ENCODE peak calls at places on chromosome 12, in nine cellular contexts. I is A549, Q is psoas muscle, K is ascending aorta, L is NB4, P is PC-9, G is cardiac muscle cell, Z is lung, R is pancreas. T is an unnamed sample.

GRCh38 chr12:3069714-3070113 is 7.5 kb upstream of the TSPAN9 start:
- DNase-seq in I (no peak), Q (no peak), K (no peak), L (no peak), P (no peak), G (no peak), Z (no peak), R (no peak), T (no peak)

GRCh38 chr12:100359822-100360221 is 2.9 kb downstream of the SLC17A8 start:
- DNase-seq in I (peak), Q (no peak), K (no peak), L (no peak), P (no peak), G (no peak), Z (no peak), R (no peak), T (no peak)

GRCh38 chr12:102406033-102406584 is 74.3 kb downstream of the IGF1 start:
- DNase-seq in I (no peak), Q (no peak), K (no peak), L (no peak), P (no peak), G (no peak), Z (no peak), R (peak), T (peak)

GRCh38 chr12:48800971-48801370 is 12.1 kb upstream of the ADCY6 start:
- DNase-seq in I (no peak), Q (no peak), K (no peak), L (no peak), P (no peak), G (no peak), Z (no peak), R (no peak), T (no peak)

GRCh38 chr12:26092706-26093105 is 32.1 kb downstream of the BHLHE41 start:
- DNase-seq in I (no peak), Q (no peak), K (no peak), L (no peak), P (no peak), G (no peak), Z (no peak), R (no peak), T (no peak)

GRCh38 chr12:84696281-84696680 is 216.3 kb downstream of the SLC6A15 start:
- DNase-seq in I (no peak), Q (no peak), K (no peak), L (no peak), P (no peak), G (no peak), Z (no peak), R (no peak), T (no peak)

GRCh38 chr12:29241821-29242591 is 92.9 kb downstream of the FAR2 start:
- DNase-seq in I (no peak), Q (no peak), K (no peak), L (peak), P (peak), G (peak), Z (peak), R (peak), T (peak)

GRCh38 chr12:24875014-24875413 is 73.9 kb downstream of the BCAT1 start:
- DNase-seq in I (no peak), Q (no peak), K (no peak), L (no peak), P (no peak), G (no peak), Z (no peak), R (no peak), T (no peak)

GRCh38 chr12:109739747-109740693 is 26.4 kb downstream of the FAM222A start:
- DNase-seq in I (no peak), Q (peak), K (no peak), L (peak), P (no peak), G (no peak), Z (no peak), R (peak), T (peak)

GRCh38 chr12:56157201-56158028 is 744 bp upstream of the MYL6 start:
- DNase-seq in I (peak), Q (peak), K (peak), L (peak), P (peak), G (peak), Z (peak), R (peak), T (peak)

GRCh38 chr12:63937381-63938168 is 93.1 kb downstream of the SRGAP1 start:
- DNase-seq in I (no peak), Q (no peak), K (no peak), L (no peak), P (no peak), G (no peak), Z (no peak), R (no peak), T (no peak)

GRCh38 chr12:130115646-130116045 is 46.6 kb upstream of the FZD10 start:
- DNase-seq in I (no peak), Q (no peak), K (no peak), L (no peak), P (no peak), G (no peak), Z (no peak), R (no peak), T (no peak)

GRCh38 chr12:121357331-121357730 is 5.1 kb upstream of the ANAPC5 start:
- DNase-seq in I (no peak), Q (no peak), K (no peak), L (no peak), P (no peak), G (no peak), Z (no peak), R (no peak), T (no peak)

GRCh38 chr12:131592972-131593371 is 117.9 kb upstream of the SFSWAP start:
- DNase-seq in I (no peak), Q (no peak), K (no peak), L (peak), P (no peak), G (peak), Z (no peak), R (no peak), T (no peak)

GRCh38 chr12:120961604-120962486 is 16.5 kb upstream of the HNF1A start:
- DNase-seq in I (peak), Q (peak), K (no peak), L (no peak), P (no peak), G (no peak), Z (no peak), R (peak), T (peak)

GRCh38 chr12:21764950-21765349 is 9.6 kb downstream of the KCNJ8 start:
- DNase-seq in I (no peak), Q (no peak), K (no peak), L (no peak), P (no peak), G (no peak), Z (no peak), R (no peak), T (no peak)

GRCh38 chr12:21764063-21764462 is 10.4 kb downstream of the KCNJ8 start:
- DNase-seq in I (no peak), Q (no peak), K (no peak), L (no peak), P (no peak), G (no peak), Z (no peak), R (no peak), T (no peak)

GRCh38 chr12:21769311-21769710 is 5.2 kb downstream of the KCNJ8 start:
- DNase-seq in I (no peak), Q (no peak), K (no peak), L (no peak), P (no peak), G (no peak), Z (no peak), R (no peak), T (no peak)

GRCh38 chr12:21763531-21763930 is 11.0 kb downstream of the KCNJ8 start:
- DNase-seq in I (no peak), Q (no peak), K (no peak), L (no peak), P (no peak), G (no peak), Z (no peak), R (no peak), T (no peak)

DNA sequence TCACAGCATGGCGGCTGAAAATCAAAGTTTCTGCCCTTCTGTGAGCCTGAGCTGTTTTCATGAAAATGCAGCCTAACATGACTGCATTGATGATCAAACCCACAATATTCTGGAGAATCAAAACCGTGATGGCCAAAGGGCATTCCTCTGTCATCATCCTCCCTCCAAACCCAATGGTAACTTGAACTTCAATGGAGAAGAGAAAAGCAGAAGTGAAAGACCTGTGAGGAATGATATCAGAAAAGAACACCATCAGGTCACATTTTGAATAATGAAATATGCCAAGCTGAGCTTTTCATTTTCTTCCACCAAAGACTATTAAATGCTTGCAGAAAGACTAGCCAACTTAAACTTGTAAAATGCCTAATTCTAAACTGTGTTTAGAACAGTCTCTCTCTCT is 8.1 kb downstream of the KCNJ8 start:
- DNase-seq in I (no peak), Q (no peak), K (no peak), L (no peak), P (no peak), G (no peak), Z (no peak), R (no peak), T (no peak)
- H3K4me3 ChIP-seq in I (no peak), Q (no peak), K (no peak), L (no peak), P (no peak), G (no peak), Z (no peak), R (no peak), T (no peak)

GRCh38 chr12:49960474-49961110 is 1.1 kb upstream of the AQP5 start:
- DNase-seq in I (no peak), Q (no peak), K (no peak), L (no peak), P (no peak), G (no peak), Z (no peak), R (no peak), T (no peak)
- H3K4me3 ChIP-seq in I (no peak), Q (no peak), K (peak), L (peak), P (no peak), G (no peak), Z (no peak), R (no peak), T (no peak)

GRCh38 chr12:75848961-75849360 is 182.6 kb downstream of the PHLDA1 start:
- DNase-seq in I (no peak), Q (no peak), K (no peak), L (no peak), P (no peak), G (no peak), Z (no peak), R (no peak), T (no peak)
- H3K4me3 ChIP-seq in I (no peak), Q (no peak), K (no peak), L (no peak), P (no peak), G (no peak), Z (no peak), R (no peak), T (no peak)

GRCh38 chr12:30440826-30441602 is 254.7 kb downstream of the IPO8 start:
- DNase-seq in I (peak), Q (no peak), K (no peak), L (peak), P (no peak), G (peak), Z (no peak), R (no peak), T (no peak)

GRCh38 chr12:30437616-30438015 is 258.1 kb downstream of the IPO8 start:
- DNase-seq in I (no peak), Q (no peak), K (no peak), L (no peak), P (no peak), G (no peak), Z (no peak), R (no peak), T (no peak)

GRCh38 chr12:30437044-30437443 is 258.6 kb downstream of the IPO8 start:
- DNase-seq in I (no peak), Q (no peak), K (no peak), L (no peak), P (no peak), G (no peak), Z (no peak), R (no peak), T (no peak)

GRCh38 chr12:30438526-30439120 is 257.0 kb downstream of the IPO8 start:
- DNase-seq in I (no peak), Q (no peak), K (no peak), L (no peak), P (no peak), G (no peak), Z (no peak), R (no peak), T (no peak)
- H3K4me3 ChIP-seq in I (no peak), Q (no peak), K (no peak), L (no peak), P (no peak), G (no peak), Z (no peak), R (no peak), T (no peak)

GRCh38 chr12:124384299-124384894 is 89.5 kb downstream of the RFLNA start:
- DNase-seq in I (no peak), Q (no peak), K (no peak), L (no peak), P (no peak), G (no peak), Z (no peak), R (no peak), T (no peak)

GRCh38 chr12:124386059-124386458 is 91.2 kb downstream of the RFLNA start:
- DNase-seq in I (peak), Q (peak), K (no peak), L (no peak), P (peak), G (no peak), Z (no peak), R (no peak), T (no peak)

GRCh38 chr12:124387510-124387855 is 92.6 kb downstream of the RFLNA start:
- DNase-seq in I (no peak), Q (peak), K (no peak), L (no peak), P (peak), G (no peak), Z (peak), R (peak), T (no peak)

GRCh38 chr12:124386661-124387509 is 92.0 kb downstream of the RFLNA start:
- DNase-seq in I (peak), Q (peak), K (no peak), L (no peak), P (peak), G (no peak), Z (no peak), R (no peak), T (no peak)

DNA sequence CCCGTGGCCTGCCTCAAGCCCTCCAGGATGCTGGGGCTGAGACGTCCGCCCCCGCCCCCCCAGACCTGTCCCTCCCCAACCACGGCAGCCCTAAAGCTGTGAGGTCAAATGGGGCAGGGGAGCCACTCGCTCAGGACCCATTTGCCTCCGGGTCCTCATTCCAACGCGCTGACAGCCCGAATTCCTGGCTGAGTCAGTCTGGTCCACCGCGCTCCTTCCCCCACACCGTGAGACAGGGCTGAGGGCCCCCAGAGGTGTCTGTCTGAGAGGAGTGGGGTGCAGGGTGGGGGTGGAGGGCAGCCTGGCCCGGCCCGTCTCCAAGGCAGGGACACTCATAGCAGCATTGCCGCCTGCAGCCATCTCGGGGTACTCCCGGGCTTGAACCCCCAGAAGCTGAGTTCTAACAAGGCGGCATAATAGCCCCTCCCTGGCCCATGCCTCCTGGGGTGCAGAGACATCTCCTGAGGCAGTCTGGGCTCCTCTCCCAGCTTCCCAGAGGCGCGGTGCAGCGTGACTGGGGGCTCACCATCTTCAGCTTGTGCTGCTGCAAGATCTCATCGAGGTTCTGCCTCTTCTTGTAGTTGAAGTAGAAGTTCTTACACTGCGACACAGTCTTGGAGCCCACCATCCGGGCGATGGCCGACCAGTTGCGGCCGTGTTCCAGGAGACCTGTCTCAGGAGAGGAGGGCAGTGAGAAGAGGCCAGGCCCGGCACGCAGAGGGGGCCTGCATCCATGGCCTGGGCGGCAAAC is 90.5 kb downstream of the RFLNA start:
- DNase-seq in I (peak), Q (peak), K (no peak), L (no peak), P (peak), G (no peak), Z (no peak), R (no peak), T (no peak)
- H3K4me3 ChIP-seq in I (peak), Q (peak), K (peak), L (no peak), P (peak), G (no peak), Z (no peak), R (no peak), T (no peak)